ENCODE peak calls at places on chromosomes 4 and X, in eight cellular contexts. One of them, this sample, is unnamed.

GRCh38 chr4:186936496-186937375 is 213.1 kb upstream of the FAT1 start:
- DNase-seq in IMR-90: peak; percentile 88
- DNase-seq in tibial artery: no peak
- DNase-seq in adrenal gland: no peak
- DNase-seq in right atrium auricular region: no peak
- DNase-seq in GM23248: peak; percentile 82
- DNase-seq in suprapubic skin: no peak
- DNase-seq in stomach: no peak
- DNase-seq in this sample: no peak

GRCh38 chrX:7580127-7580526 is 262.8 kb upstream of the VCX start:
- DNase-seq in tibial artery: no peak
- DNase-seq in adrenal gland: no peak
- DNase-seq in IMR-90: no peak
- DNase-seq in right atrium auricular region: no peak
- DNase-seq in stomach: no peak
- DNase-seq in GM23248: peak; percentile 1
- DNase-seq in suprapubic skin: no peak
- DNase-seq in this sample: no peak

GRCh38 chrX:47643926-47644325 is 6.4 kb downstream of the ELK1 start:
- DNase-seq in GM23248: peak; percentile 41
- DNase-seq in IMR-90: peak; percentile 47
- DNase-seq in tibial artery: no peak
- DNase-seq in adrenal gland: no peak
- DNase-seq in suprapubic skin: no peak
- DNase-seq in right atrium auricular region: no peak
- DNase-seq in stomach: no peak
- DNase-seq in this sample: no peak

GRCh38 chrX:39409246-39409917 is 608.1 kb downstream of the MID1IP1 start:
- DNase-seq in adrenal gland: no peak
- DNase-seq in GM23248: peak; percentile 11
- DNase-seq in stomach: no peak
- DNase-seq in suprapubic skin: no peak
- DNase-seq in right atrium auricular region: no peak
- DNase-seq in IMR-90: peak; percentile 2
- DNase-seq in tibial artery: no peak
- DNase-seq in this sample: no peak

GRCh38 chrX:19912-20571 is 261.1 kb upstream of the PLCXD1 start:
- DNase-seq in tibial artery: no peak
- DNase-seq in IMR-90: no peak
- DNase-seq in right atrium auricular region: no peak
- DNase-seq in suprapubic skin: no peak
- DNase-seq in GM23248: peak; percentile 13
- DNase-seq in adrenal gland: no peak
- DNase-seq in stomach: no peak
- DNase-seq in this sample: peak; percentile 39

GRCh38 chrX:79154612-79155358 is 10.3 kb downstream of the GPR174 start:
- DNase-seq in suprapubic skin: no peak
- DNase-seq in stomach: no peak
- DNase-seq in adrenal gland: no peak
- DNase-seq in tibial artery: no peak
- DNase-seq in IMR-90: no peak
- DNase-seq in GM23248: no peak
- DNase-seq in right atrium auricular region: no peak
- DNase-seq in this sample: no peak

GRCh38 chrX:80285131-80285773 is 135.0 kb upstream of the TENT5D start:
- DNase-seq in right atrium auricular region: no peak
- DNase-seq in GM23248: peak; percentile 26
- DNase-seq in tibial artery: no peak
- DNase-seq in suprapubic skin: no peak
- DNase-seq in stomach: no peak
- DNase-seq in adrenal gland: no peak
- DNase-seq in IMR-90: peak; percentile 1
- DNase-seq in this sample: no peak

GRCh38 chr4:94582517-94582916 is 130.8 kb downstream of the PDLIM5 start:
- DNase-seq in GM23248: peak; percentile 74
- DNase-seq in adrenal gland: no peak
- DNase-seq in right atrium auricular region: no peak
- DNase-seq in suprapubic skin: no peak
- DNase-seq in tibial artery: no peak
- DNase-seq in IMR-90: no peak
- DNase-seq in stomach: no peak
- DNase-seq in this sample: no peak

GRCh38 chr4:95505801-95506200 is 43.0 kb downstream of the UNC5C start:
- DNase-seq in IMR-90: no peak
- DNase-seq in stomach: no peak
- DNase-seq in suprapubic skin: no peak
- DNase-seq in GM23248: no peak
- DNase-seq in adrenal gland: no peak
- DNase-seq in tibial artery: no peak
- DNase-seq in right atrium auricular region: no peak
- DNase-seq in this sample: no peak

GRCh38 chr4:188554413-188554812 is 415.2 kb downstream of the TRIML1 start:
- DNase-seq in IMR-90: no peak
- DNase-seq in suprapubic skin: no peak
- DNase-seq in tibial artery: no peak
- DNase-seq in adrenal gland: no peak
- DNase-seq in right atrium auricular region: no peak
- DNase-seq in GM23248: no peak
- DNase-seq in stomach: no peak
- DNase-seq in this sample: no peak

GRCh38 chr4:8392591-8393190 is 47.8 kb downstream of the ACOX3 start:
- DNase-seq in tibial artery: no peak
- DNase-seq in GM23248: peak; percentile 51
- DNase-seq in suprapubic skin: no peak
- DNase-seq in stomach: no peak
- DNase-seq in IMR-90: peak; percentile 4
- DNase-seq in adrenal gland: no peak
- DNase-seq in right atrium auricular region: no peak
- DNase-seq in this sample: no peak
- H3K4me1 ChIP-seq in tibial artery: no peaks in the 10 kb centered on the region
- H3K4me1 ChIP-seq in GM23248: peaks cover 32% of the 10 kb centered on the region
- H3K4me1 ChIP-seq in suprapubic skin: peaks cover 19% of the 10 kb centered on the region
- H3K4me1 ChIP-seq in stomach: peaks cover 6% of the 10 kb centered on the region
- H3K4me1 ChIP-seq in IMR-90: peaks cover 22% of the 10 kb centered on the region
- H3K4me1 ChIP-seq in adrenal gland: peaks cover 33% of the 10 kb centered on the region
- H3K4me1 ChIP-seq in right atrium auricular region: peaks cover 46% of the 10 kb centered on the region
- H3K4me1 ChIP-seq in this sample: peaks cover 39% of the 10 kb centered on the region

GRCh38 chrX:118208476-118208875 is 91.9 kb upstream of the KLHL13 start:
- DNase-seq in adrenal gland: no peak
- DNase-seq in IMR-90: no peak
- DNase-seq in stomach: no peak
- DNase-seq in GM23248: no peak
- DNase-seq in right atrium auricular region: no peak
- DNase-seq in tibial artery: no peak
- DNase-seq in suprapubic skin: no peak
- DNase-seq in this sample: no peak
- H3K27ac ChIP-seq in adrenal gland: no peak overlapping the region
- H3K27ac ChIP-seq in IMR-90: no peak overlapping the region
- H3K27ac ChIP-seq in stomach: no peak overlapping the region
- H3K27ac ChIP-seq in GM23248: no peak overlapping the region
- H3K27ac ChIP-seq in right atrium auricular region: no peak overlapping the region
- H3K27ac ChIP-seq in tibial artery: no peak overlapping the region
- H3K27ac ChIP-seq in suprapubic skin: no peak overlapping the region
- H3K27ac ChIP-seq in this sample: no peak overlapping the region

GRCh38 chr4:168879178-168879577 is 130.9 kb downstream of the CBR4 start:
- DNase-seq in GM23248: no peak
- DNase-seq in tibial artery: no peak
- DNase-seq in right atrium auricular region: no peak
- DNase-seq in IMR-90: no peak
- DNase-seq in stomach: no peak
- DNase-seq in adrenal gland: no peak
- DNase-seq in suprapubic skin: no peak
- DNase-seq in this sample: no peak

GRCh38 chr4:168877779-168878491 is 132.1 kb downstream of the CBR4 start:
- DNase-seq in stomach: no peak
- DNase-seq in GM23248: peak; percentile 87
- DNase-seq in IMR-90: no peak
- DNase-seq in tibial artery: peak; percentile 56
- DNase-seq in right atrium auricular region: no peak
- DNase-seq in adrenal gland: peak; percentile 31
- DNase-seq in suprapubic skin: no peak
- DNase-seq in this sample: peak; percentile 74

GRCh38 chr4:168874083-168874482 is 136.0 kb downstream of the CBR4 start:
- DNase-seq in IMR-90: no peak
- DNase-seq in adrenal gland: no peak
- DNase-seq in GM23248: no peak
- DNase-seq in stomach: no peak
- DNase-seq in suprapubic skin: no peak
- DNase-seq in tibial artery: no peak
- DNase-seq in right atrium auricular region: no peak
- DNase-seq in this sample: no peak

GRCh38 chr4:168877407-168877778 is 132.7 kb downstream of the CBR4 start:
- DNase-seq in suprapubic skin: no peak
- DNase-seq in tibial artery: no peak
- DNase-seq in stomach: no peak
- DNase-seq in adrenal gland: no peak
- DNase-seq in right atrium auricular region: no peak
- DNase-seq in GM23248: no peak
- DNase-seq in IMR-90: no peak
- DNase-seq in this sample: no peak

DNA sequence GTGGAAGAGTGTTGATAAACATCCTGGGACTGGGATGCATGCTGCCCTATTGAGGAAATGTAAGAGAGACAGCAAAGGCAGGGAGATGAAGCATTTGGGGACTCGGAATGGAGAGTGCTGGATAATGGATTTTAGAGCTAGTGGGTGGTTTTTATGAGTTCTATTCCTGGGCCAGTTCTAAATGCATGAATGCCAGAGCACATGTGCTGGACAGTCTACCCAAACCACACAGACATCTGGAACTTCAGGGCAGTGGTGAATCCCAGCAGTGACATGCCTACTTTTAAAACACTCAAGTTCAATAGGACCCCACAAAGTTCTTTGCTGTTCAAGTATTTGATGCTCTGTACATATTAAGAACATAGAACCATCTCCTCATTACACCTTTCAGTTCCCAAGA is 133.9 kb downstream of the CBR4 start:
- DNase-seq in adrenal gland: no peak
- DNase-seq in suprapubic skin: no peak
- DNase-seq in IMR-90: no peak
- DNase-seq in right atrium auricular region: no peak
- DNase-seq in stomach: no peak
- DNase-seq in GM23248: no peak
- DNase-seq in tibial artery: no peak
- DNase-seq in this sample: no peak
- H3K4me1 ChIP-seq in adrenal gland: peaks cover 34% of the 10 kb centered on the region
- H3K4me1 ChIP-seq in suprapubic skin: peaks cover 30% of the 10 kb centered on the region
- H3K4me1 ChIP-seq in IMR-90: peaks cover 25% of the 10 kb centered on the region
- H3K4me1 ChIP-seq in right atrium auricular region: peaks cover 62% of the 10 kb centered on the region
- H3K4me1 ChIP-seq in stomach: peaks cover 25% of the 10 kb centered on the region
- H3K4me1 ChIP-seq in GM23248: peaks cover 44% of the 10 kb centered on the region
- H3K4me1 ChIP-seq in tibial artery: peaks cover 48% of the 10 kb centered on the region
- H3K4me1 ChIP-seq in this sample: peaks cover 30% of the 10 kb centered on the region

DNA sequence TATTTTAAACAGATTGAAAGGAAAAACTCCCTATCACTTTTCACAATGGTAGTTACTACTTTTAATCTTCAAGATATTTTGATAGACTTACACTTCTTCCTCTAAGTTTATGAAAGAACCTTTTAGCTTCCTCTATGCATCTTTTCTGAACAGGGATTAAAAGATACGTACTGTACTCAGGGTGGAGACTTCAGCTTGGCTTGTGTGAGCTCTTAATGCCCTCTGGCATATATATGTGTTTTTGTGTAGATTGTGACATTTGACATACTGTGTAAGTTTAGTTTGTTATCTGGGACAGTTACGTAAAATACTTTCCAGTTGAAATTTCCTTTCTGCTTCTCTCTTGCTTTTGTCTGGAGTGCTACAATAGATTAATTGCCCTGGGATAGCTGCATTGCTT is 109.3 kb upstream of the NUDT6 start:
- DNase-seq in stomach: no peak
- DNase-seq in right atrium auricular region: no peak
- DNase-seq in suprapubic skin: no peak
- DNase-seq in tibial artery: no peak
- DNase-seq in adrenal gland: no peak
- DNase-seq in IMR-90: no peak
- DNase-seq in GM23248: no peak
- DNase-seq in this sample: no peak
- H3K27ac ChIP-seq in stomach: no peak overlapping the region
- H3K27ac ChIP-seq in right atrium auricular region: no peak overlapping the region
- H3K27ac ChIP-seq in suprapubic skin: no peak overlapping the region
- H3K27ac ChIP-seq in tibial artery: no peak overlapping the region
- H3K27ac ChIP-seq in adrenal gland: no peak overlapping the region
- H3K27ac ChIP-seq in IMR-90: no peak overlapping the region
- H3K27ac ChIP-seq in GM23248: no peak overlapping the region
- H3K27ac ChIP-seq in this sample: no peak overlapping the region

This sample was measured in psoas muscle.